ENCODE peak calls at places on chromosomes 16 and 17, in ten cellular contexts. One of them, this sample, is unnamed.

GRCh38 chr17:40551091-40551873 is 14.0 kb downstream of the CCR7 start:
- DNase-seq in brain microvascular endothelial cell: peak
- DNase-seq in GM10248: no peak
- DNase-seq in AG10803: peak
- DNase-seq in IMR-90: peak
- DNase-seq in testis: peak
- DNase-seq in left ventricle myocardium inferior: peak
- DNase-seq in hepatocyte: peak
- DNase-seq in CD4-positive, alpha-beta T cell: no peak
- DNase-seq in cardiac muscle cell: no peak
- DNase-seq in this sample: peak

GRCh38 chr16:49483251-49483650 is 109.6 kb downstream of the C16orf78 start:
- DNase-seq in brain microvascular endothelial cell: no peak
- DNase-seq in GM10248: no peak
- DNase-seq in AG10803: no peak
- DNase-seq in IMR-90: no peak
- DNase-seq in testis: no peak
- DNase-seq in left ventricle myocardium inferior: no peak
- DNase-seq in hepatocyte: no peak
- DNase-seq in CD4-positive, alpha-beta T cell: no peak
- DNase-seq in cardiac muscle cell: no peak
- DNase-seq in this sample: no peak

GRCh38 chr17:68953340-68953997 is 1.7 kb downstream of the ABCA8 start:
- DNase-seq in brain microvascular endothelial cell: no peak
- DNase-seq in GM10248: no peak
- DNase-seq in AG10803: no peak
- DNase-seq in IMR-90: no peak
- DNase-seq in testis: no peak
- DNase-seq in left ventricle myocardium inferior: no peak
- DNase-seq in hepatocyte: no peak
- DNase-seq in CD4-positive, alpha-beta T cell: no peak
- DNase-seq in cardiac muscle cell: no peak
- DNase-seq in this sample: no peak

GRCh38 chr16:73846292-73846849 is 450.2 kb upstream of the PSMD7 start:
- DNase-seq in brain microvascular endothelial cell: peak
- DNase-seq in GM10248: no peak
- DNase-seq in AG10803: no peak
- DNase-seq in IMR-90: no peak
- DNase-seq in testis: no peak
- DNase-seq in left ventricle myocardium inferior: no peak
- DNase-seq in hepatocyte: no peak
- DNase-seq in CD4-positive, alpha-beta T cell: no peak
- DNase-seq in cardiac muscle cell: peak
- DNase-seq in this sample: no peak

GRCh38 chr17:44086364-44087311 is 16.1 kb downstream of the G6PC3 start:
- DNase-seq in brain microvascular endothelial cell: peak
- DNase-seq in GM10248: no peak
- DNase-seq in AG10803: peak
- DNase-seq in IMR-90: peak
- DNase-seq in testis: peak
- DNase-seq in left ventricle myocardium inferior: no peak
- DNase-seq in hepatocyte: peak
- DNase-seq in CD4-positive, alpha-beta T cell: peak
- DNase-seq in cardiac muscle cell: no peak
- DNase-seq in this sample: peak

GRCh38 chr17:2101448-2102257 is 46.8 kb downstream of the HIC1 start:
- DNase-seq in brain microvascular endothelial cell: no peak
- DNase-seq in GM10248: no peak
- DNase-seq in AG10803: no peak
- DNase-seq in IMR-90: no peak
- DNase-seq in testis: no peak
- DNase-seq in left ventricle myocardium inferior: peak
- DNase-seq in hepatocyte: no peak
- DNase-seq in CD4-positive, alpha-beta T cell: peak
- DNase-seq in cardiac muscle cell: no peak
- DNase-seq in this sample: no peak

GRCh38 chr17:80877095-80877828 is 114.4 kb upstream of the CHMP6 start:
- DNase-seq in brain microvascular endothelial cell: no peak
- DNase-seq in GM10248: peak
- DNase-seq in AG10803: no peak
- DNase-seq in IMR-90: no peak
- DNase-seq in testis: no peak
- DNase-seq in left ventricle myocardium inferior: no peak
- DNase-seq in hepatocyte: no peak
- DNase-seq in CD4-positive, alpha-beta T cell: no peak
- DNase-seq in cardiac muscle cell: no peak
- DNase-seq in this sample: no peak

GRCh38 chr17:38460082-38460715 is 31.9 kb downstream of the ARHGAP23 start:
- DNase-seq in brain microvascular endothelial cell: no peak
- DNase-seq in GM10248: no peak
- DNase-seq in AG10803: no peak
- DNase-seq in IMR-90: no peak
- DNase-seq in testis: peak
- DNase-seq in left ventricle myocardium inferior: no peak
- DNase-seq in hepatocyte: no peak
- DNase-seq in CD4-positive, alpha-beta T cell: no peak
- DNase-seq in cardiac muscle cell: peak
- DNase-seq in this sample: no peak

GRCh38 chr17:42409467-42410351 is 13.3 kb downstream of the CAVIN1 start:
- DNase-seq in brain microvascular endothelial cell: peak
- DNase-seq in GM10248: no peak
- DNase-seq in AG10803: peak
- DNase-seq in IMR-90: peak
- DNase-seq in testis: no peak
- DNase-seq in left ventricle myocardium inferior: peak
- DNase-seq in hepatocyte: peak
- DNase-seq in CD4-positive, alpha-beta T cell: no peak
- DNase-seq in cardiac muscle cell: no peak
- DNase-seq in this sample: peak

GRCh38 chr16:87336850-87337240 is 19.7 kb upstream of the C16orf95 start:
- DNase-seq in brain microvascular endothelial cell: no peak
- DNase-seq in GM10248: no peak
- DNase-seq in AG10803: no peak
- DNase-seq in IMR-90: no peak
- DNase-seq in testis: no peak
- DNase-seq in left ventricle myocardium inferior: no peak
- DNase-seq in hepatocyte: no peak
- DNase-seq in CD4-positive, alpha-beta T cell: no peak
- DNase-seq in cardiac muscle cell: no peak
- DNase-seq in this sample: no peak

GRCh38 chr17:9401434-9401833 is 174.2 kb downstream of the STX8 start:
- DNase-seq in brain microvascular endothelial cell: peak
- DNase-seq in GM10248: no peak
- DNase-seq in AG10803: peak
- DNase-seq in IMR-90: peak
- DNase-seq in testis: no peak
- DNase-seq in left ventricle myocardium inferior: no peak
- DNase-seq in hepatocyte: peak
- DNase-seq in CD4-positive, alpha-beta T cell: no peak
- DNase-seq in cardiac muscle cell: peak
- DNase-seq in this sample: peak

GRCh38 chr17:81138083-81138482 is 27.2 kb upstream of the PVALEF start:
- DNase-seq in brain microvascular endothelial cell: no peak
- DNase-seq in GM10248: no peak
- DNase-seq in AG10803: no peak
- DNase-seq in IMR-90: no peak
- DNase-seq in testis: no peak
- DNase-seq in left ventricle myocardium inferior: no peak
- DNase-seq in hepatocyte: no peak
- DNase-seq in CD4-positive, alpha-beta T cell: no peak
- DNase-seq in cardiac muscle cell: no peak
- DNase-seq in this sample: no peak

DNA sequence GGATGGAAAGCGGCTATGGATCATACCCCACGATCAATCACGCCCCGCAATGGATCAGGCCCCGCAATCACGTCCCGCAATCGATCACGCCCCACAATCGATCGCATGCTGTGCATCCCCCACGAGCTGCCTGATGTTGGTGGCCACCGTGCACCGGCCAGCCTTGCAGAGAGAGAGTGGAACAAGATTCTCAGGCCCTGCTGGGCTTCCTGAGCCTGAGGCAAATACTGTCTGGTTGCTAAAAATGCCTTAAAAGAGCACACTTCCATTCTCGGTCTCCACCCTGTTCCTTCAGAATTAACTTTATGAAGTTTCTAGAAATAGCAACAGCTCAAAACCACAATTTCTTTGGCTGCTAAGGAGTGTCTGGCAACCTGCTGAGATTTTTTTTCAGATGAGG is 81.5 kb downstream of the VPS53 start:
- DNase-seq in brain microvascular endothelial cell: no peak
- DNase-seq in GM10248: no peak
- DNase-seq in AG10803: peak
- DNase-seq in IMR-90: no peak
- DNase-seq in testis: no peak
- DNase-seq in left ventricle myocardium inferior: no peak
- DNase-seq in hepatocyte: no peak
- DNase-seq in CD4-positive, alpha-beta T cell: no peak
- DNase-seq in cardiac muscle cell: no peak
- DNase-seq in this sample: no peak
- TF ChIP-seq CTCF in brain microvascular endothelial cell: no peak
- TF ChIP-seq CTCF in GM10248: no peak
- TF ChIP-seq CTCF in AG10803: no peak
- TF ChIP-seq CTCF in IMR-90: no peak
- TF ChIP-seq CTCF in testis: no peak
- TF ChIP-seq CTCF in left ventricle myocardium inferior: no peak
- TF ChIP-seq CTCF in hepatocyte: no peak
- TF ChIP-seq CTCF in CD4-positive, alpha-beta T cell: no peak
- TF ChIP-seq CTCF in cardiac muscle cell: no peak
- TF ChIP-seq CTCF in this sample: no peak

DNA sequence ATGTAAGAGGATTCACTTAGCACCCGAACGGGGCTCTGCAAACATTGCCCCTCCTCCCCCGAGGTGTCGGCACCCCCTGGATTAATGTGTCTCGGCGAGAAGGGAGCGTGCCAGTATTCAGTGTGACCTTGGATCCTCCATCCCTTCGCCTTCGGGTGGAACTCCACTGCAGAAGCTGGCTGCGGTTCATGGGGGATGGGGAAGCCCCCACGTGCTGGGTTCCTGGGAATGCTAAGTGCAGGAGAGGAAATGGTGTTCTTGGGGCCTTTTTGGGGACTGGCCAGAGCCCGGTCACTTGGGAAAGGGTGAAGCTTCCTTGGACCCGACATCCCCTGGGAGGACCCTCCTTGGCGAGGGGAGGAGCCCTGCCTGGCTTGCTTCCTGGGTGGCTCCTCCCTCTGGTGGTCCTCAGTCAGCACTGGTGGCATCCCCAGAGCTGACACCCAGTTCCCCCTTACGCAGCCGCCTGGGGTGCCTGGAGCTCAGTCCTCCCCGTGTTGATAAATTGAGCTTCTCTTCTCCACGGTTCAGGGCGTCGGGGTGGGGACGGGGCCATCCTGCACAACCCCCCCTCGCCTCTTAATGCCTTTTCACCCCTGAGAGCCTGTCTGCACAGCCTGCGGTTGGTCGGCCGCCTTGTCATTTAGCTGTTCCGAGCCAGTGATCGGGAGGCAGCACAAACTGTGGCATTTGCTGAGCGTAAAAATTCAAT is 30.8 kb upstream of the GSE1 start:
- DNase-seq in brain microvascular endothelial cell: no peak
- DNase-seq in GM10248: no peak
- DNase-seq in AG10803: peak
- DNase-seq in IMR-90: no peak
- DNase-seq in testis: no peak
- DNase-seq in left ventricle myocardium inferior: no peak
- DNase-seq in hepatocyte: no peak
- DNase-seq in CD4-positive, alpha-beta T cell: no peak
- DNase-seq in cardiac muscle cell: no peak
- DNase-seq in this sample: peak
- TF ChIP-seq CTCF in brain microvascular endothelial cell: no peak
- TF ChIP-seq CTCF in GM10248: no peak
- TF ChIP-seq CTCF in AG10803: no peak
- TF ChIP-seq CTCF in IMR-90: no peak
- TF ChIP-seq CTCF in testis: no peak
- TF ChIP-seq CTCF in left ventricle myocardium inferior: no peak
- TF ChIP-seq CTCF in hepatocyte: no peak
- TF ChIP-seq CTCF in CD4-positive, alpha-beta T cell: no peak
- TF ChIP-seq CTCF in cardiac muscle cell: no peak
- TF ChIP-seq CTCF in this sample: no peak

GRCh38 chr17:61701334-61701733 is 110.3 kb upstream of the NACA2 start:
- DNase-seq in brain microvascular endothelial cell: no peak
- DNase-seq in GM10248: no peak
- DNase-seq in AG10803: no peak
- DNase-seq in IMR-90: no peak
- DNase-seq in testis: no peak
- DNase-seq in left ventricle myocardium inferior: no peak
- DNase-seq in hepatocyte: no peak
- DNase-seq in CD4-positive, alpha-beta T cell: no peak
- DNase-seq in cardiac muscle cell: no peak
- DNase-seq in this sample: no peak

GRCh38 chr17:61700252-61700651 is 109.2 kb upstream of the NACA2 start:
- DNase-seq in brain microvascular endothelial cell: no peak
- DNase-seq in GM10248: no peak
- DNase-seq in AG10803: no peak
- DNase-seq in IMR-90: no peak
- DNase-seq in testis: no peak
- DNase-seq in left ventricle myocardium inferior: no peak
- DNase-seq in hepatocyte: no peak
- DNase-seq in CD4-positive, alpha-beta T cell: no peak
- DNase-seq in cardiac muscle cell: no peak
- DNase-seq in this sample: no peak

GRCh38 chr17:61698244-61698643 is 107.2 kb upstream of the NACA2 start:
- DNase-seq in brain microvascular endothelial cell: no peak
- DNase-seq in GM10248: no peak
- DNase-seq in AG10803: no peak
- DNase-seq in IMR-90: no peak
- DNase-seq in testis: no peak
- DNase-seq in left ventricle myocardium inferior: no peak
- DNase-seq in hepatocyte: no peak
- DNase-seq in CD4-positive, alpha-beta T cell: no peak
- DNase-seq in cardiac muscle cell: no peak
- DNase-seq in this sample: no peak

GRCh38 chr17:61699032-61699431 is 108.0 kb upstream of the NACA2 start:
- DNase-seq in brain microvascular endothelial cell: no peak
- DNase-seq in GM10248: no peak
- DNase-seq in AG10803: no peak
- DNase-seq in IMR-90: no peak
- DNase-seq in testis: no peak
- DNase-seq in left ventricle myocardium inferior: no peak
- DNase-seq in hepatocyte: no peak
- DNase-seq in CD4-positive, alpha-beta T cell: no peak
- DNase-seq in cardiac muscle cell: no peak
- DNase-seq in this sample: no peak

GRCh38 chr17:61699694-61700093 is 108.7 kb upstream of the NACA2 start:
- DNase-seq in brain microvascular endothelial cell: no peak
- DNase-seq in GM10248: no peak
- DNase-seq in AG10803: no peak
- DNase-seq in IMR-90: no peak
- DNase-seq in testis: no peak
- DNase-seq in left ventricle myocardium inferior: no peak
- DNase-seq in hepatocyte: no peak
- DNase-seq in CD4-positive, alpha-beta T cell: no peak
- DNase-seq in cardiac muscle cell: no peak
- DNase-seq in this sample: no peak
- TF ChIP-seq CTCF in brain microvascular endothelial cell: no peak
- TF ChIP-seq CTCF in GM10248: no peak
- TF ChIP-seq CTCF in AG10803: no peak
- TF ChIP-seq CTCF in IMR-90: no peak
- TF ChIP-seq CTCF in testis: no peak
- TF ChIP-seq CTCF in left ventricle myocardium inferior: no peak
- TF ChIP-seq CTCF in hepatocyte: no peak
- TF ChIP-seq CTCF in CD4-positive, alpha-beta T cell: no peak
- TF ChIP-seq CTCF in cardiac muscle cell: no peak
- TF ChIP-seq CTCF in this sample: no peak

GRCh38 chr16:3123986-3124886 is 10.6 kb upstream of the ZNF213 start:
- DNase-seq in brain microvascular endothelial cell: peak
- DNase-seq in GM10248: peak
- DNase-seq in AG10803: peak
- DNase-seq in IMR-90: peak
- DNase-seq in testis: peak
- DNase-seq in left ventricle myocardium inferior: peak
- DNase-seq in hepatocyte: peak
- DNase-seq in CD4-positive, alpha-beta T cell: peak
- DNase-seq in cardiac muscle cell: peak
- DNase-seq in this sample: peak
- TF ChIP-seq CTCF in brain microvascular endothelial cell: peak
- TF ChIP-seq CTCF in GM10248: peak
- TF ChIP-seq CTCF in AG10803: peak
- TF ChIP-seq CTCF in IMR-90: peak
- TF ChIP-seq CTCF in testis: no peak
- TF ChIP-seq CTCF in left ventricle myocardium inferior: peak
- TF ChIP-seq CTCF in hepatocyte: peak
- TF ChIP-seq CTCF in CD4-positive, alpha-beta T cell: peak
- TF ChIP-seq CTCF in cardiac muscle cell: peak
- TF ChIP-seq CTCF in this sample: peak